ENCODE peak calls at places on chromosomes 7 and 10, in eight cellular contexts. One of them, this sample, is unnamed.

GRCh38 chr10:48251152-48251524 is 23.4 kb downstream of the FRMPD2 start:
- DNase-seq in HL-60: no peak
- DNase-seq in heart right ventricle: no peak
- DNase-seq in ovary: no peak
- DNase-seq in lower leg skin: no peak
- DNase-seq in GM23338: no peak
- DNase-seq in GM13976: no peak
- DNase-seq in nephron progenitor cell: no peak
- DNase-seq in this sample: no peak

GRCh38 chr7:21550076-21550475 is 7.2 kb downstream of the DNAH11 start:
- DNase-seq in GM23338: no peak
- DNase-seq in ovary: no peak
- DNase-seq in HL-60: no peak
- DNase-seq in lower leg skin: no peak
- DNase-seq in nephron progenitor cell: no peak
- DNase-seq in heart right ventricle: no peak
- DNase-seq in GM13976: no peak
- DNase-seq in this sample: no peak

GRCh38 chr10:61894150-61894549 is 7.3 kb upstream of the ARID5B start:
- DNase-seq in lower leg skin: no peak
- DNase-seq in nephron progenitor cell: no peak
- DNase-seq in GM23338: no peak
- DNase-seq in heart right ventricle: no peak
- DNase-seq in GM13976: no peak
- DNase-seq in HL-60: no peak
- DNase-seq in ovary: no peak
- DNase-seq in this sample: no peak

GRCh38 chr7:124074007-124074406 is 41.1 kb upstream of the TMEM229A start:
- DNase-seq in ovary: no peak
- DNase-seq in lower leg skin: no peak
- DNase-seq in nephron progenitor cell: no peak
- DNase-seq in HL-60: no peak
- DNase-seq in GM13976: no peak
- DNase-seq in heart right ventricle: no peak
- DNase-seq in GM23338: no peak
- DNase-seq in this sample: no peak

GRCh38 chr10:75019360-75019759 is 92.1 kb upstream of the SAMD8 start:
- DNase-seq in HL-60: no peak
- DNase-seq in ovary: no peak
- DNase-seq in nephron progenitor cell: no peak
- DNase-seq in lower leg skin: no peak
- DNase-seq in GM23338: no peak
- DNase-seq in heart right ventricle: no peak
- DNase-seq in GM13976: no peak
- DNase-seq in this sample: no peak

GRCh38 chr7:142385528-142386340 is 127.9 kb upstream of the PRSS58 start:
- DNase-seq in GM13976: peak
- DNase-seq in HL-60: peak
- DNase-seq in nephron progenitor cell: peak
- DNase-seq in lower leg skin: no peak
- DNase-seq in heart right ventricle: peak
- DNase-seq in GM23338: peak
- DNase-seq in ovary: no peak
- DNase-seq in this sample: peak

GRCh38 chr10:119517235-119518141 is 25.0 kb downstream of the RGS10 start:
- DNase-seq in GM23338: no peak
- DNase-seq in HL-60: peak
- DNase-seq in GM13976: peak
- DNase-seq in heart right ventricle: no peak
- DNase-seq in nephron progenitor cell: no peak
- DNase-seq in ovary: no peak
- DNase-seq in lower leg skin: peak
- DNase-seq in this sample: peak

GRCh38 chr7:2003931-2004812 is 228.6 kb downstream of the MAD1L1 start:
- DNase-seq in nephron progenitor cell: peak
- DNase-seq in heart right ventricle: peak
- DNase-seq in GM23338: no peak
- DNase-seq in lower leg skin: no peak
- DNase-seq in GM13976: no peak
- DNase-seq in HL-60: no peak
- DNase-seq in ovary: no peak
- DNase-seq in this sample: no peak

GRCh38 chr7:96887426-96887825 is 117.9 kb upstream of the DLX6 start:
- DNase-seq in ovary: no peak
- DNase-seq in GM23338: no peak
- DNase-seq in nephron progenitor cell: no peak
- DNase-seq in heart right ventricle: no peak
- DNase-seq in GM13976: no peak
- DNase-seq in HL-60: no peak
- DNase-seq in lower leg skin: no peak
- DNase-seq in this sample: no peak

GRCh38 chr10:110671788-110672579 is 27.8 kb downstream of the RBM20 start:
- DNase-seq in GM23338: peak
- DNase-seq in ovary: peak
- DNase-seq in HL-60: peak
- DNase-seq in lower leg skin: peak
- DNase-seq in nephron progenitor cell: peak
- DNase-seq in GM13976: peak
- DNase-seq in heart right ventricle: peak
- DNase-seq in this sample: peak

GRCh38 chr7:32093415-32094408 is 23.5 kb upstream of the PDE1C start:
- DNase-seq in GM13976: no peak
- DNase-seq in heart right ventricle: peak
- DNase-seq in nephron progenitor cell: no peak
- DNase-seq in HL-60: no peak
- DNase-seq in GM23338: no peak
- DNase-seq in lower leg skin: peak
- DNase-seq in ovary: peak
- DNase-seq in this sample: no peak

GRCh38 chr7:10802526-10802925 is 171.1 kb upstream of the PHF14 start:
- DNase-seq in ovary: no peak
- DNase-seq in GM13976: no peak
- DNase-seq in nephron progenitor cell: no peak
- DNase-seq in heart right ventricle: no peak
- DNase-seq in HL-60: no peak
- DNase-seq in GM23338: no peak
- DNase-seq in lower leg skin: no peak
- DNase-seq in this sample: no peak

GRCh38 chr10:30847199-30847598 is 184.5 kb downstream of the ZNF438 start:
- DNase-seq in HL-60: no peak
- DNase-seq in heart right ventricle: no peak
- DNase-seq in nephron progenitor cell: no peak
- DNase-seq in ovary: no peak
- DNase-seq in GM23338: no peak
- DNase-seq in GM13976: no peak
- DNase-seq in lower leg skin: no peak
- DNase-seq in this sample: no peak

GRCh38 chr10:102975483-102976057 is 57.5 kb downstream of the CNNM2 start:
- DNase-seq in nephron progenitor cell: no peak
- DNase-seq in ovary: no peak
- DNase-seq in heart right ventricle: no peak
- DNase-seq in GM13976: no peak
- DNase-seq in HL-60: no peak
- DNase-seq in lower leg skin: no peak
- DNase-seq in GM23338: no peak
- DNase-seq in this sample: no peak

DNA sequence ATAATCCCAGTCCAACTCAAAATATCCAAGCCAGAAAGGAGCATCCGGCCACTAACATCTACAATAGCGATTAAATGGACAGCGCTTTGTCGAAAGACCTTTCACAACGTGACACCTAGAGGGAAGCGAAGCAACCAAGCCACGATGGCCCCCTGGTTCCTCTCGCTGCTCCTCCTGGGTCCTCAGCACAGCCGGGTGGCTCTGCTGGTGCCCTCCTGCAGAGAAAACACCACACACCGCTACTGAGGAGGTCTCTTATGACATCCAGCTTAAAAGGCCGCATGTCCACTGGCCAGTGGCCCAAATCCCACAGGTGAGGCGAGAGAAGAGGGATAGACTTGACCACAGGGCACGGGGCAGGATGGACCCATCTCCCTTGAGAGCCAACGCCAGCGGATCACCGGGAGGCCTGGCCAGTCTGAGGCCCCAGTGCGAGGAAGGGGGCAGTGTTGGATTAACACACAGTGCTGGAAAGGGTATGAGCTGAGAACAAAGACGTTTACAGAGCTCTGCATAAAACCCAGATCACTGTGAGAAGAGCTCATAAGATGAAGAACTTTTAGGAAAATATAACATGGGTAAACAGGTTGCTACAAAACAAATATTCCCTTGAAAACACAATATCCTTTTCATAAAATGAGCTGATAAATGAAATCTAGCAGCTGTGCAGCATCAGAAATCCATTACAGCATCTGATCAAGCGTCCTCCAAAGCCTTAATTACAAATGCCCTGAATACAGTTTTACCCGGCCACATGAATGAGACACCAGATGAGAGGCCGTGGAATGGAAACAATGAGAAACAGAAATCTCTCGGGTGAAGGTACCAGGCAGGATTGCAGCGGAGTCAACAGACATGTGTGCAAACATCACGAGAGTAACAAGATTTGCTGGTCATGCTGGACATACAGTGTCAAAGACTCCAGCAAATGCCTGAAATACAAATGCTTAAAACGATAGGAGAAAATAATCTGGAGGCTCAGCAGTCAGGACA is 236.7 kb downstream of the DIP2C start:
- DNase-seq in nephron progenitor cell: no peak
- DNase-seq in lower leg skin: no peak
- DNase-seq in ovary: no peak
- DNase-seq in HL-60: no peak
- DNase-seq in GM13976: no peak
- DNase-seq in GM23338: no peak
- DNase-seq in heart right ventricle: no peak
- DNase-seq in this sample: no peak
- TF ChIP-seq CTCF in nephron progenitor cell: no peak
- TF ChIP-seq CTCF in lower leg skin: no peak
- TF ChIP-seq CTCF in ovary: no peak
- TF ChIP-seq CTCF in HL-60: no peak
- TF ChIP-seq CTCF in GM13976: no peak
- TF ChIP-seq CTCF in GM23338: no peak
- TF ChIP-seq CTCF in heart right ventricle: no peak
- TF ChIP-seq CTCF in this sample: no peak

GRCh38 chr7:47284691-47285246 is 297.1 kb downstream of the TNS3 start:
- DNase-seq in lower leg skin: no peak
- DNase-seq in nephron progenitor cell: no peak
- DNase-seq in heart right ventricle: no peak
- DNase-seq in GM23338: no peak
- DNase-seq in GM13976: no peak
- DNase-seq in ovary: no peak
- DNase-seq in HL-60: no peak
- DNase-seq in this sample: no peak

GRCh38 chr7:47282790-47283496 is 299.0 kb downstream of the TNS3 start:
- DNase-seq in nephron progenitor cell: no peak
- DNase-seq in ovary: no peak
- DNase-seq in GM23338: no peak
- DNase-seq in heart right ventricle: no peak
- DNase-seq in HL-60: no peak
- DNase-seq in lower leg skin: no peak
- DNase-seq in GM13976: no peak
- DNase-seq in this sample: no peak

GRCh38 chr7:47285860-47286491 is 295.9 kb downstream of the TNS3 start:
- DNase-seq in ovary: no peak
- DNase-seq in HL-60: no peak
- DNase-seq in GM13976: no peak
- DNase-seq in nephron progenitor cell: no peak
- DNase-seq in heart right ventricle: no peak
- DNase-seq in GM23338: peak
- DNase-seq in lower leg skin: no peak
- DNase-seq in this sample: no peak

GRCh38 chr7:47281966-47282643 is 299.8 kb downstream of the TNS3 start:
- DNase-seq in nephron progenitor cell: no peak
- DNase-seq in GM23338: no peak
- DNase-seq in ovary: no peak
- DNase-seq in lower leg skin: no peak
- DNase-seq in HL-60: no peak
- DNase-seq in heart right ventricle: no peak
- DNase-seq in GM13976: no peak
- DNase-seq in this sample: no peak

GRCh38 chr7:47283497-47284131 is 298.3 kb downstream of the TNS3 start:
- DNase-seq in HL-60: no peak
- DNase-seq in GM13976: no peak
- DNase-seq in nephron progenitor cell: no peak
- DNase-seq in GM23338: no peak
- DNase-seq in lower leg skin: no peak
- DNase-seq in heart right ventricle: no peak
- DNase-seq in ovary: no peak
- DNase-seq in this sample: no peak
- TF ChIP-seq CTCF in HL-60: no peak
- TF ChIP-seq CTCF in GM13976: no peak
- TF ChIP-seq CTCF in nephron progenitor cell: no peak
- TF ChIP-seq CTCF in GM23338: no peak
- TF ChIP-seq CTCF in lower leg skin: no peak
- TF ChIP-seq CTCF in heart right ventricle: no peak
- TF ChIP-seq CTCF in ovary: no peak
- TF ChIP-seq CTCF in this sample: no peak

GRCh38 chr7:26280097-26280496 is 11.6 kb upstream of the SNX10 start:
- DNase-seq in nephron progenitor cell: no peak
- DNase-seq in GM23338: no peak
- DNase-seq in lower leg skin: no peak
- DNase-seq in ovary: no peak
- DNase-seq in GM13976: no peak
- DNase-seq in HL-60: no peak
- DNase-seq in heart right ventricle: no peak
- DNase-seq in this sample: no peak

GRCh38 chr7:26279405-26279804 is 12.3 kb upstream of the SNX10 start:
- DNase-seq in nephron progenitor cell: no peak
- DNase-seq in heart right ventricle: no peak
- DNase-seq in ovary: no peak
- DNase-seq in HL-60: no peak
- DNase-seq in GM23338: no peak
- DNase-seq in GM13976: peak
- DNase-seq in lower leg skin: no peak
- DNase-seq in this sample: no peak

GRCh38 chr7:26280723-26281122 is 10.9 kb upstream of the SNX10 start:
- DNase-seq in GM23338: no peak
- DNase-seq in HL-60: no peak
- DNase-seq in lower leg skin: no peak
- DNase-seq in ovary: no peak
- DNase-seq in GM13976: no peak
- DNase-seq in nephron progenitor cell: no peak
- DNase-seq in heart right ventricle: no peak
- DNase-seq in this sample: no peak

GRCh38 chr7:26275213-26275612 is 16.4 kb upstream of the SNX10 start:
- DNase-seq in HL-60: no peak
- DNase-seq in GM23338: no peak
- DNase-seq in nephron progenitor cell: no peak
- DNase-seq in heart right ventricle: no peak
- DNase-seq in ovary: no peak
- DNase-seq in GM13976: no peak
- DNase-seq in lower leg skin: no peak
- DNase-seq in this sample: no peak

GRCh38 chr7:26278769-26279168 is 12.9 kb upstream of the SNX10 start:
- DNase-seq in GM23338: no peak
- DNase-seq in lower leg skin: no peak
- DNase-seq in nephron progenitor cell: no peak
- DNase-seq in ovary: no peak
- DNase-seq in HL-60: no peak
- DNase-seq in GM13976: peak
- DNase-seq in heart right ventricle: no peak
- DNase-seq in this sample: no peak
- TF ChIP-seq CTCF in GM23338: peak
- TF ChIP-seq CTCF in lower leg skin: no peak
- TF ChIP-seq CTCF in nephron progenitor cell: no peak
- TF ChIP-seq CTCF in ovary: no peak
- TF ChIP-seq CTCF in HL-60: no peak
- TF ChIP-seq CTCF in GM13976: no peak
- TF ChIP-seq CTCF in heart right ventricle: no peak
- TF ChIP-seq CTCF in this sample: no peak

GRCh38 chr10:16992611-16993119 is 136.9 kb downstream of the CUBN start:
- DNase-seq in heart right ventricle: no peak
- DNase-seq in nephron progenitor cell: no peak
- DNase-seq in GM23338: no peak
- DNase-seq in GM13976: no peak
- DNase-seq in HL-60: no peak
- DNase-seq in ovary: no peak
- DNase-seq in lower leg skin: no peak
- DNase-seq in this sample: no peak
- TF ChIP-seq CTCF in heart right ventricle: no peak
- TF ChIP-seq CTCF in nephron progenitor cell: no peak
- TF ChIP-seq CTCF in GM23338: no peak
- TF ChIP-seq CTCF in GM13976: no peak
- TF ChIP-seq CTCF in HL-60: no peak
- TF ChIP-seq CTCF in ovary: no peak
- TF ChIP-seq CTCF in lower leg skin: no peak
- TF ChIP-seq CTCF in this sample: no peak

This sample was measured in GM20000.